ENCODE peak calls at places on chromosomes 12 and 14, in four cellular contexts. One of them, this sample, is unnamed.

GRCh38 chr12:132560421-132560830 is 50.0 kb downstream of the LRCOL1 start:
- DNase-seq in HCT116: no peak
- DNase-seq in SK-N-SH: peak
- DNase-seq in K562: peak
- DNase-seq in this sample: no peak

GRCh38 chr12:21065845-21066244 is 65.1 kb upstream of the SLCO1B1 start:
- DNase-seq in HCT116: peak
- DNase-seq in SK-N-SH: no peak
- DNase-seq in K562: no peak
- DNase-seq in this sample: no peak

GRCh38 chr12:113477171-113477841 is 5.6 kb upstream of the LHX5 start:
- DNase-seq in HCT116: no peak
- DNase-seq in SK-N-SH: peak
- DNase-seq in K562: no peak
- DNase-seq in this sample: no peak

GRCh38 chr12:90842477-90842876 is 112.5 kb downstream of the CCER1 start:
- DNase-seq in HCT116: no peak
- DNase-seq in SK-N-SH: no peak
- DNase-seq in K562: no peak
- DNase-seq in this sample: no peak

GRCh38 chr14:24051789-24052655 is at the start of gene CARMIL3:
- DNase-seq in HCT116: no peak
- DNase-seq in SK-N-SH: peak
- DNase-seq in K562: peak
- DNase-seq in this sample: peak

GRCh38 chr12:112936927-112937326 is 1.3 kb upstream of the OAS3 start:
- DNase-seq in HCT116: no peak
- DNase-seq in SK-N-SH: no peak
- DNase-seq in K562: no peak
- DNase-seq in this sample: no peak

GRCh38 chr12:117473856-117474255 is 112.4 kb upstream of the NOS1 start:
- DNase-seq in HCT116: no peak
- DNase-seq in SK-N-SH: no peak
- DNase-seq in K562: no peak
- DNase-seq in this sample: no peak

GRCh38 chr14:74546416-74546815 is 52.9 kb downstream of the ISCA2 start:
- DNase-seq in HCT116: no peak
- DNase-seq in SK-N-SH: no peak
- DNase-seq in K562: no peak
- DNase-seq in this sample: no peak

GRCh38 chr12:49483621-49484020 is 55.2 kb upstream of the KCNH3 start:
- DNase-seq in HCT116: no peak
- DNase-seq in SK-N-SH: no peak
- DNase-seq in K562: no peak
- DNase-seq in this sample: no peak

GRCh38 chr14:61838661-61839060 is 76.4 kb downstream of the SNAPC1 start:
- DNase-seq in HCT116: no peak
- DNase-seq in SK-N-SH: no peak
- DNase-seq in K562: no peak
- DNase-seq in this sample: no peak

GRCh38 chr12:14384783-14385638 is 19.5 kb downstream of the ATF7IP start:
- DNase-seq in HCT116: peak
- DNase-seq in SK-N-SH: peak
- DNase-seq in K562: peak
- DNase-seq in this sample: peak

GRCh38 chr12:123763093-123763492 is 992 bp downstream of the DNAH10 start:
- DNase-seq in HCT116: no peak
- DNase-seq in SK-N-SH: no peak
- DNase-seq in K562: no peak
- DNase-seq in this sample: no peak

GRCh38 chr14:104147346-104148125 is 9.1 kb downstream of the KIF26A start:
- DNase-seq in HCT116: no peak
- DNase-seq in SK-N-SH: peak
- DNase-seq in K562: no peak
- DNase-seq in this sample: no peak

GRCh38 chr14:59869381-59870255 is 958 bp downstream of the RTN1 start:
- DNase-seq in HCT116: no peak
- DNase-seq in SK-N-SH: peak
- DNase-seq in K562: no peak
- DNase-seq in this sample: no peak

GRCh38 chr12:60494249-60494648 is 898.4 kb downstream of the SLC16A7 start:
- DNase-seq in HCT116: peak
- DNase-seq in SK-N-SH: peak
- DNase-seq in K562: peak
- DNase-seq in this sample: peak
- TF ChIP-seq ELF1 in HCT116: no peak
- TF ChIP-seq ELF1 in SK-N-SH: no peak
- TF ChIP-seq ELF1 in K562: no peak
- TF ChIP-seq ELF1 in this sample: no peak

DNA sequence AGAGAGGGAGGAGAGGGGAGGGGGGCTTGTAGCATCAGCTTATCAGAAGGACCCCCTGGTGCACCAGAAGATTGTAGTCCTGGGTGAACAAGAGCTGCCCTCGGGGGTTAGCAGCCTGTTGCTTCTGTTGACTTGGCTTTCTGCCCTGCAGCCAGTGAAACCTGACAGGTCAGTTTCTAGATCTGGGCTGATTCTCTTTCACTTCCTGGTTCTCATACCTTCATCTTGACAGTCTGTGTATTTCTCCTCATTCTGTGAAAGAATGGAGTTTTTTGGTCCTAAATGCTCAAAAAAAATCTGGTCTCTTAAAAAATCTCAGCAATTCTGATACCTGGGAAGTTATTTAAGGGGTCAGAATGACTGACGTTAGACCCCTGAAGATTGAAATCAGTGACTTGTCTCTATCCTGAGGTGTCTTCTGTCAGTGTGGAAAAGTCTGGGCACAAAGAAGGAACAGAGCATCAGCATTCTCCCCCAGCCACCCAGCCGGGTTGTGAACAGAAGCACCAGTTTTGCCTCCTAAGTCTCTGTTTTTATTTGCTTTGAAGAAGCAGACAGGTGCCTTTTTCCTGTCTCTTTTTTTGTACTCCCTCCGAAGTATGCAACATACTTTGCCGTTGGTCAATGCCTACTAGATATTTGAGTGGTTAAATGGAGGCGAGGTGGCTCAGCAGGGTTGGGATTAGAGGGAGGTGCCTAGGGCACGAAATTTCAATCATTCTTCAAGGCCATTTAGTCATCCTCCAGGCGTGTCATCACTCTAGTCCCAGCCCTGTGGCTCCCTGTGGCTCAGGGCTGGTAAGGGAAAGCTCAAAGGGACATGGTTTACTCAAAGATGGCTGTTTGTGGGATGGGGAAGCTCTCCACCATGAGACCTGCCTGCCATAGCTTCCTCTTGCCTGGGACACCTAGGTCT is 24.0 kb downstream of the TTC9 start:
- DNase-seq in HCT116: peak
- DNase-seq in SK-N-SH: no peak
- DNase-seq in K562: no peak
- DNase-seq in this sample: no peak
- TF ChIP-seq ELF1 in HCT116: peak
- TF ChIP-seq ELF1 in SK-N-SH: no peak
- TF ChIP-seq ELF1 in K562: no peak
- TF ChIP-seq ELF1 in this sample: no peak

GRCh38 chr12:6868211-6869048 is 1.1 kb downstream of the TPI1 start:
- DNase-seq in HCT116: no peak
- DNase-seq in SK-N-SH: no peak
- DNase-seq in K562: peak
- DNase-seq in this sample: no peak
- TF ChIP-seq ELF1 in HCT116: no peak
- TF ChIP-seq ELF1 in SK-N-SH: no peak
- TF ChIP-seq ELF1 in K562: no peak
- TF ChIP-seq ELF1 in this sample: no peak

GRCh38 chr14:35534884-35535793 is 1.2 kb downstream of the INSM2 start:
- DNase-seq in HCT116: no peak
- DNase-seq in SK-N-SH: peak
- DNase-seq in K562: peak
- DNase-seq in this sample: peak
- TF ChIP-seq ELF1 in HCT116: no peak
- TF ChIP-seq ELF1 in SK-N-SH: no peak
- TF ChIP-seq ELF1 in K562: no peak
- TF ChIP-seq ELF1 in this sample: peak

DNA sequence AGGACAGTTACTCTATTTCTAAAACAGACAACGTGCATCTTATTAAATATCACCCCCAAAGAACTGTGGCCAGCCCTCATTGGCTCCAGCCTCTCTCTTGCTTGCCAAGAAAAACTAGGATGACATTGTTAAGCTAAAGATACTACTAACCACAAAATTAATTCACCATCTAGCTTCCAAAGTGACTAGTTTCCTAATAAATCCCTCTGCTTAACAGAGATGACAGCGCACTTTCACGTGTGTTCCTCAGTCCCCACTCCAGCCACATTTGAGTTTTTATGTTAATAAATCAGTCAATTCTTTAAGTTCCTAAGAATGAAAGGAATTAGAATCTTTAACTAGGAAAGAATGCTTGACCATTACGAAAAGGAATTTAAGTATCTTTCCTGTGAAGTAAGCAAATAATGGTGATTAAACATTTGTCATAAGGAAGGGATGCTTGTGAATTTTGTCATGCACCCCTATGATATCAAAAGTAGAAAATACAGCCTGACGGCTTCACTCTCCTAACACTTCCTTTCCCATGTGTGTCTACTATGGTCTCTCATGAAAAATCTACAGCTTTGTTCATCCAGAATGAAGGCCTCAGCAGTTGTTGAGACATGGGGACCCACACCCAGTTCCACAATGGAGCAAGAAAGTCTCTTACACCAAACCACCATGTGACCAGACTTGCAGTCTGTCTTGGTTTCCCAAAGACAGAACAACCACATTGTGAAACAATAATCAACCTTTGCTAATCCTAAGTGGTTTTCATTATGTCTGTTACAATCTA is 8.1 kb downstream of the CORO1C start:
- DNase-seq in HCT116: no peak
- DNase-seq in SK-N-SH: no peak
- DNase-seq in K562: no peak
- DNase-seq in this sample: no peak
- TF ChIP-seq ELF1 in HCT116: no peak
- TF ChIP-seq ELF1 in SK-N-SH: no peak
- TF ChIP-seq ELF1 in K562: no peak
- TF ChIP-seq ELF1 in this sample: no peak

GRCh38 chr12:121766290-121767039 is 27.0 kb downstream of the RHOF start:
- DNase-seq in HCT116: no peak
- DNase-seq in SK-N-SH: peak
- DNase-seq in K562: peak
- DNase-seq in this sample: no peak
- TF ChIP-seq ELF1 in HCT116: no peak
- TF ChIP-seq ELF1 in SK-N-SH: no peak
- TF ChIP-seq ELF1 in K562: no peak
- TF ChIP-seq ELF1 in this sample: no peak

GRCh38 chr12:107525063-107525718 is 160.4 kb upstream of the PWP1 start:
- DNase-seq in HCT116: no peak
- DNase-seq in SK-N-SH: no peak
- DNase-seq in K562: no peak
- DNase-seq in this sample: no peak
- TF ChIP-seq ELF1 in HCT116: no peak
- TF ChIP-seq ELF1 in SK-N-SH: no peak
- TF ChIP-seq ELF1 in K562: no peak
- TF ChIP-seq ELF1 in this sample: no peak

This sample was measured in HepG2.